ENCODE peak calls at places on chromosomes 2 and 18, in seven cellular contexts. Q, W, N, M, E, A and P are unnamed samples.
A peak's percentile ranks its signal among the peaks of the same experiment; 100 is the strongest.

GRCh38 chr18:3529077-3529476 is 79.1 kb downstream of the TGIF1 start:
- DNase-seq in M (no peak), E (no peak), W (no peak), Q (no peak), N (no peak), A (no peak), P (no peak)

GRCh38 chr18:567119-567518 is 13.1 kb upstream of the CETN1 start:
- DNase-seq in A (no peak), W (no peak), E (no peak), N (no peak), Q (no peak), M (no peak), P (no peak)

GRCh38 chr2:113679457-113679856 is 52.4 kb downstream of the RABL2A start:
- DNase-seq in N (peak; percentile 3), M (no peak), W (no peak), A (no peak), Q (no peak), E (no peak), P (no peak)

GRCh38 chr2:219213486-219214071 is 5.2 kb downstream of the ABCB6 start:
- DNase-seq in N (no peak), W (no peak), Q (no peak), M (no peak), A (no peak), E (no peak), P (no peak)

GRCh38 chr2:233811732-233812131 is 33.6 kb downstream of the MROH2A start:
- DNase-seq in A (no peak), M (no peak), N (no peak), Q (peak; percentile 20), W (no peak), E (no peak), P (no peak)

GRCh38 chr2:57908736-57909161 is 137.9 kb upstream of the VRK2 start:
- DNase-seq in A (no peak), M (no peak), Q (no peak), E (no peak), N (no peak), W (no peak), P (no peak)

GRCh38 chr2:88334418-88334817 is 118.1 kb downstream of the FOXI3 start:
- DNase-seq in A (no peak), Q (no peak), M (no peak), N (no peak), E (no peak), W (no peak), P (no peak)

GRCh38 chr2:147934881-147935280 is 85.7 kb downstream of the ORC4 start:
- DNase-seq in N (no peak), A (no peak), E (no peak), M (no peak), Q (no peak), W (no peak), P (no peak)